ENCODE peak calls at places on chromosomes 4 and X, in four cellular contexts. One of them, this sample, is unnamed.

GRCh38 chrX:38881066-38881465 is 79.8 kb downstream of the MID1IP1 start:
- DNase-seq in HCT116: no peak
- DNase-seq in MM.1S: no peak
- DNase-seq in SK-N-SH: no peak
- DNase-seq in this sample: no peak

GRCh38 chrX:153704021-153704526 is 16.3 kb downstream of the SLC6A8 start:
- DNase-seq in HCT116: no peak
- DNase-seq in MM.1S: no peak
- DNase-seq in SK-N-SH: no peak
- DNase-seq in this sample: no peak

GRCh38 chr4:173125216-173125812 is 43.3 kb upstream of the GALNT7 start:
- DNase-seq in MM.1S: no peak
- DNase-seq in HCT116: no peak
- DNase-seq in SK-N-SH: no peak
- DNase-seq in this sample: no peak

GRCh38 chrX:49627030-49627777 is 28.4 kb downstream of the GAGE1 start:
- DNase-seq in SK-N-SH: peak; percentile 52
- DNase-seq in HCT116: peak; percentile 51
- DNase-seq in MM.1S: peak; percentile 67
- DNase-seq in this sample: peak; percentile 4

GRCh38 chr4:25068386-25068785 is 37.6 kb upstream of the LGI2 start:
- DNase-seq in MM.1S: no peak
- DNase-seq in HCT116: no peak
- DNase-seq in SK-N-SH: no peak
- DNase-seq in this sample: no peak

GRCh38 chr4:122224348-122224747 is 72.2 kb downstream of the BLTP1 start:
- DNase-seq in HCT116: no peak
- DNase-seq in SK-N-SH: no peak
- DNase-seq in MM.1S: peak; percentile 9
- DNase-seq in this sample: peak; percentile 23

GRCh38 chrX:82081027-82081426 is 879.1 kb downstream of the SH3BGRL start:
- DNase-seq in MM.1S: no peak
- DNase-seq in HCT116: no peak
- DNase-seq in SK-N-SH: no peak
- DNase-seq in this sample: no peak

GRCh38 chrX:87409113-87409841 is 108.3 kb upstream of the KLHL4 start:
- DNase-seq in HCT116: no peak
- DNase-seq in MM.1S: no peak
- DNase-seq in SK-N-SH: no peak
- DNase-seq in this sample: peak; percentile 3

GRCh38 chr4:173522160-173522873 is 7.7 kb downstream of the HAND2 start:
- DNase-seq in MM.1S: no peak
- DNase-seq in HCT116: no peak
- DNase-seq in SK-N-SH: peak; percentile 73
- DNase-seq in this sample: peak; percentile 99

GRCh38 chr4:4402966-4403365 is 16.1 kb downstream of the NSG1 start:
- DNase-seq in HCT116: no peak
- DNase-seq in SK-N-SH: no peak
- DNase-seq in MM.1S: no peak
- DNase-seq in this sample: peak; percentile 73

GRCh38 chrX:13373807-13374187 is 53.9 kb upstream of the ATXN3L start:
- DNase-seq in SK-N-SH: no peak
- DNase-seq in HCT116: no peak
- DNase-seq in MM.1S: no peak
- DNase-seq in this sample: peak; percentile 88

GRCh38 chrX:16512401-16512776 is 137.6 kb upstream of the S100G start:
- DNase-seq in MM.1S: no peak
- DNase-seq in HCT116: no peak
- DNase-seq in SK-N-SH: no peak
- DNase-seq in this sample: no peak

GRCh38 chrX:41490446-41490845 is 43.3 kb downstream of the NYX start:
- DNase-seq in HCT116: no peak
- DNase-seq in SK-N-SH: no peak
- DNase-seq in MM.1S: no peak
- DNase-seq in this sample: no peak

GRCh38 chr4:39521253-39521908 is 5.9 kb downstream of the UGDH start:
- DNase-seq in HCT116: no peak
- DNase-seq in SK-N-SH: peak; percentile 61
- DNase-seq in MM.1S: no peak
- DNase-seq in this sample: peak; percentile 88

GRCh38 chr4:2939383-2940243 is 23.6 kb downstream of the NOP14 start:
- DNase-seq in HCT116: no peak
- DNase-seq in MM.1S: no peak
- DNase-seq in SK-N-SH: no peak
- DNase-seq in this sample: no peak

GRCh38 chr4:39120418-39120817 is 58.4 kb downstream of the KLHL5 start:
- DNase-seq in HCT116: no peak
- DNase-seq in SK-N-SH: no peak
- DNase-seq in MM.1S: no peak
- DNase-seq in this sample: no peak

GRCh38 chr4:1726146-1726934 is 5.0 kb downstream of the TACC3 start:
- DNase-seq in HCT116: peak; percentile 78
- DNase-seq in SK-N-SH: peak; percentile 89
- DNase-seq in MM.1S: peak; percentile 84
- DNase-seq in this sample: peak; percentile 73

GRCh38 chr4:126733301-126733700 is 899.5 kb upstream of the INTU start:
- DNase-seq in MM.1S: no peak
- DNase-seq in SK-N-SH: no peak
- DNase-seq in HCT116: no peak
- DNase-seq in this sample: peak; percentile 3

GRCh38 chr4:147425019-147425418 is 55.9 kb upstream of the EDNRA start:
- DNase-seq in MM.1S: no peak
- DNase-seq in SK-N-SH: no peak
- DNase-seq in HCT116: no peak
- DNase-seq in this sample: peak; percentile 60

GRCh38 chrX:11792461-11793421 is 34.7 kb downstream of the MSL3 start:
- DNase-seq in HCT116: no peak
- DNase-seq in MM.1S: peak; percentile 78
- DNase-seq in SK-N-SH: no peak
- DNase-seq in this sample: no peak

GRCh38 chr4:52408471-52408870 is 250.6 kb downstream of the USP46 start:
- DNase-seq in MM.1S: no peak
- DNase-seq in HCT116: no peak
- DNase-seq in SK-N-SH: no peak
- DNase-seq in this sample: no peak

GRCh38 chr4:140740422-140740821 is 15.8 kb downstream of the TBC1D9 start:
- DNase-seq in HCT116: no peak
- DNase-seq in MM.1S: no peak
- DNase-seq in SK-N-SH: no peak
- DNase-seq in this sample: no peak

GRCh38 chrX:2608638-2609430 is 82.3 kb upstream of the CD99 start:
- DNase-seq in HCT116: peak; percentile 48
- DNase-seq in MM.1S: peak; percentile 76
- DNase-seq in SK-N-SH: peak; percentile 86
- DNase-seq in this sample: peak; percentile 87

GRCh38 chrX:40945366-40945713 is 139.9 kb upstream of the USP9X start:
- DNase-seq in MM.1S: no peak
- DNase-seq in SK-N-SH: no peak
- DNase-seq in HCT116: peak; percentile 21
- DNase-seq in this sample: peak; percentile 81

GRCh38 chrX:34655496-34656258 is 1.4 kb downstream of the TMEM47 start:
- DNase-seq in MM.1S: no peak
- DNase-seq in HCT116: no peak
- DNase-seq in SK-N-SH: no peak
- DNase-seq in this sample: peak; percentile 39

GRCh38 chr4:79597266-79597665 is 189.2 kb upstream of the GK2 start:
- DNase-seq in HCT116: no peak
- DNase-seq in SK-N-SH: no peak
- DNase-seq in MM.1S: no peak
- DNase-seq in this sample: peak; percentile 27

GRCh38 chrX:74781507-74782034 is 143.7 kb downstream of the NEXMIF start:
- DNase-seq in HCT116: no peak
- DNase-seq in MM.1S: no peak
- DNase-seq in SK-N-SH: no peak
- DNase-seq in this sample: no peak

GRCh38 chr4:83074086-83074704 is 39.2 kb downstream of the COPS4 start:
- DNase-seq in MM.1S: peak; percentile 89
- DNase-seq in HCT116: peak; percentile 65
- DNase-seq in SK-N-SH: peak; percentile 56
- DNase-seq in this sample: peak; percentile 83

GRCh38 chrX:153862369-153863250 is 23.4 kb downstream of the L1CAM start:
- DNase-seq in MM.1S: no peak
- DNase-seq in SK-N-SH: peak; percentile 26
- DNase-seq in HCT116: no peak
- DNase-seq in this sample: no peak

GRCh38 chr4:26085581-26085980 is 171.6 kb downstream of the SMIM20 start:
- DNase-seq in SK-N-SH: no peak
- DNase-seq in MM.1S: no peak
- DNase-seq in HCT116: no peak
- DNase-seq in this sample: no peak

GRCh38 chrX:18174209-18174608 is 46.5 kb downstream of the BEND2 start:
- DNase-seq in HCT116: no peak
- DNase-seq in MM.1S: no peak
- DNase-seq in SK-N-SH: no peak
- DNase-seq in this sample: no peak

GRCh38 chrX:18173494-18174180 is 47.0 kb downstream of the BEND2 start:
- DNase-seq in MM.1S: no peak
- DNase-seq in SK-N-SH: no peak
- DNase-seq in HCT116: no peak
- DNase-seq in this sample: no peak

DNA sequence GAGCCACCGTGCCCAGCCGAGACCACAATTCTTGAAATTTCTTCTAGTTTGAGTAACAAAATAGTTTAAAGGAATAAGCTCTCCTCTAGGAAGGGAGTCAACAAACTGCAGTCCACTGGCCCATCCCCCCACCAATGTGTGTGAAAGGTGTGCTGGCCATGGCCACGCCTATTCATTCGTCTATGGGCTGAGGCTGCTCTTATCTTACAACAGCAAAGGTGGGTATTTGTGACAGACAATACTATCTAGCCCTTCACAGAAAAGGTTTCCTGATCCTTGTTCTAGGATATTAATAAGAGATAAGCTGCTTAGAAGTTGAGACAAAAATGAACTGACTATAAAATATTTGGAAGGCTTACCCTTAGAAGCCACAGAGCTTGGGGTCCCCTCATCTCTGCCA is 41.2 kb downstream of the BEND2 start:
- DNase-seq in SK-N-SH: no peak
- DNase-seq in HCT116: no peak
- DNase-seq in MM.1S: no peak
- DNase-seq in this sample: no peak
- H2AFZ ChIP-seq in SK-N-SH: no peak overlapping the region
- H2AFZ ChIP-seq in HCT116: no peak overlapping the region
- H2AFZ ChIP-seq in MM.1S: no peak overlapping the region
- H2AFZ ChIP-seq in this sample: no peak overlapping the region

DNA sequence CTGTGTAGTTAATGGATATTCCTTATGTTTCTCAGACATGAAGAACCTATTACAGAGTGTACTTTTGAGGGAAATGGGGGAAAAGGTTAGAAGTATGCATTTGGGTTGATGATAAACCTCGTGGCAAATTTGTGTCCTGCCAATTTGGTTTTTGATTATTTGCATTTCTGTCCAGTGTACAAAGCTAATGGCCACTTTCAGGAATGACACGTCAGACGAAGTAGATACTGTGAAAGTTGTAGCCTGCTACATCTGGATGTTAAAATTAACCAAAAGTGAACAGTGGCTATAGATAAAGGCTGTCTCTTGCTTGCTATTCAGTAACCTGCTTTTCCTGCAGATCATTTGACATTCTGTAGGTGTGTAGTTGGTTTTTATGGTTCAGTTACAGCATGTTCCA is 1.0 kb downstream of the PRDX4 start:
- DNase-seq in HCT116: no peak
- DNase-seq in MM.1S: peak; percentile 17
- DNase-seq in SK-N-SH: peak; percentile 11
- DNase-seq in this sample: peak; percentile 29
- H3K9ac ChIP-seq in HCT116: peak overlapping the region; percentile 86
- H3K9ac ChIP-seq in MM.1S: peak overlapping the region; percentile 90
- H3K9ac ChIP-seq in SK-N-SH: peak overlapping the region; percentile 78
- H3K9ac ChIP-seq in this sample: peak overlapping the region; percentile 93

GRCh38 chr4:143433231-143433630 is 80.3 kb upstream of the SMARCA5 start:
- DNase-seq in HCT116: no peak
- DNase-seq in SK-N-SH: no peak
- DNase-seq in MM.1S: no peak
- DNase-seq in this sample: no peak

GRCh38 chr4:143437476-143437875 is 76.0 kb upstream of the SMARCA5 start:
- DNase-seq in MM.1S: no peak
- DNase-seq in HCT116: no peak
- DNase-seq in SK-N-SH: no peak
- DNase-seq in this sample: no peak

GRCh38 chr4:143432258-143432591 is 81.3 kb upstream of the SMARCA5 start:
- DNase-seq in SK-N-SH: no peak
- DNase-seq in HCT116: no peak
- DNase-seq in MM.1S: no peak
- DNase-seq in this sample: no peak

DNA sequence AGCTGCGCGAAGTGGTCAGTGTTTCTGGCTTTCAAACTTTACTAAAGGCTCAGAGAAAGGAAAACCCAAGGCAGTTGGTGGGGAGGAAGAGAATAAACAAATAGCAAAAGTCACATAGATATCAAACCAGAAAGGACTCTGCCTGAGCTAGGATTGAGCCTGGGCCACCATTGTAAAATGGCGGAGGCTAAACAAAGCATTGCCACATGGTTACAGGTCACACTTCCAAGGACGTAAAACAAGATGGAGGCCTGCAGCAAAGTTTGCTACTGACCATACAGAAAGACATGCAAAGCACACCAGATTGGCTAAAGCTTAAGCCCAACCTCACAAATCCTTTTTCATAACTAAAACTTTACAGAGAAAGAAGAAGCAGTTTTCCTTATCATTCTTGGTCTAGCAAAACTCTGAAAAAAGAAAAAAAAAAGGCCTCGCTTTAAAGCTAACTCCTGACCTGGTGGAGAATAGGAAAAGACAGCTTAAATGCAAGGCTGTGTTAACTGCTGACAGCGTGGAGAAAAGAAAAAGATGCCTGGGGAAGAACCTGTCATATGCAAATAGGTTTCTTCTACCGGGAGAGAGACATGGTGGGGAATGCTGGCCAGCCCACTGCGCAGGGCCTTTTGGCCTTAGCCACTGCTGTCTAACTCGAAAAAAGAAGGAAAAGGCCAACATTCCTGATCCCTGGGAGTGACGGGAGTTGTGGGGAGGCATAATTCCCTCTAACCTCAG is 81.8 kb upstream of the SMARCA5 start:
- DNase-seq in HCT116: no peak
- DNase-seq in SK-N-SH: no peak
- DNase-seq in MM.1S: no peak
- DNase-seq in this sample: no peak
- H3K9me2 ChIP-seq in HCT116: no peaks in the 10 kb centered on the region
- H3K9me2 ChIP-seq in SK-N-SH: no peaks in the 10 kb centered on the region
- H3K9me2 ChIP-seq in MM.1S: no peaks in the 10 kb centered on the region
- H3K9me2 ChIP-seq in this sample: no peaks in the 10 kb centered on the region

GRCh38 chr4:118082182-118082581 is 47.9 kb downstream of the NDST3 start:
- DNase-seq in MM.1S: no peak
- DNase-seq in SK-N-SH: no peak
- DNase-seq in HCT116: no peak
- DNase-seq in this sample: no peak

GRCh38 chr4:118076958-118077766 is 42.9 kb downstream of the NDST3 start:
- DNase-seq in SK-N-SH: peak; percentile 24
- DNase-seq in MM.1S: peak; percentile 42
- DNase-seq in HCT116: peak; percentile 32
- DNase-seq in this sample: peak; percentile 57

DNA sequence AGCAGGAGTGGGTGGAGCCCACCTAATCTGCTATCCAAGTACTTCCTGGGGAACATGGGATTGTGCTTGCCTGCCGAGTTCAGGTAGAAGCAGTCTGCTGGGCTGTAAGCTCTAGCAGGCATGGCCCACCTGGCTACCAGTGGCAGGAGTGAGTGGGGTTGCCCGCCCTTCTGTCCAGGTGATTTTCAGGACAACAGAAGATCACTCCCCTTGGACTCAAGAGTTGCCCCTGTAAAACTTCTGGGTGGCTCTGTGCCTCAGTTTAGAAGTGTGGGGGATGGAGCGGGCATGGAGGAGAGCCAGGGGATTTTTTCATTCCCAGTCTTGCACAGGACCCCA is 43.5 kb downstream of the NDST3 start:
- DNase-seq in SK-N-SH: no peak
- DNase-seq in HCT116: no peak
- DNase-seq in MM.1S: no peak
- DNase-seq in this sample: no peak
- H2AFZ ChIP-seq in SK-N-SH: no peak overlapping the region
- H2AFZ ChIP-seq in HCT116: no peak overlapping the region
- H2AFZ ChIP-seq in MM.1S: no peak overlapping the region
- H2AFZ ChIP-seq in this sample: no peak overlapping the region